ENCODE peak calls at places on chromosomes 12 and 14, in five cellular contexts. N is K562, B is A549, C is uterus, I is tibial nerve. K is an unnamed sample.

GRCh38 chr12:62720661-62721330 is 214.2 kb downstream of the PPM1H start:
- DNase-seq in N (no peak), B (no peak), C (no peak), I (peak), K (no peak)

GRCh38 chr12:43655586-43655985 is 103.0 kb downstream of the PUS7L start:
- DNase-seq in N (no peak), B (no peak), C (no peak), I (no peak), K (no peak)

GRCh38 chr12:76158518-76159321 is 74.2 kb upstream of the NAP1L1 start:
- DNase-seq in N (peak), B (peak), C (no peak), I (peak), K (peak)

GRCh38 chr12:115230576-115230975 is 546.6 kb upstream of the TBX3 start:
- DNase-seq in N (no peak), B (no peak), C (no peak), I (no peak), K (no peak)

GRCh38 chr14:75299576-75299975 is 20.9 kb downstream of the FOS start:
- DNase-seq in N (no peak), B (no peak), C (no peak), I (no peak), K (no peak)

GRCh38 chr14:56294125-56294524 is 175.9 kb downstream of the PELI2 start:
- DNase-seq in N (no peak), B (no peak), C (no peak), I (no peak), K (no peak)

GRCh38 chr14:71168564-71168963 is 261.3 kb downstream of the PCNX1 start:
- DNase-seq in N (no peak), B (no peak), C (no peak), I (no peak), K (no peak)

GRCh38 chr12:32756476-32757158 is 920 bp upstream of the YARS2 start:
- DNase-seq in N (no peak), B (no peak), C (peak), I (no peak), K (no peak)

GRCh38 chr14:92759300-92759678 is 10.9 kb upstream of the LGMN start:
- DNase-seq in N (peak), B (no peak), C (no peak), I (no peak), K (no peak)

GRCh38 chr12:14430394-14430986 is 65.0 kb downstream of the ATF7IP start:
- DNase-seq in N (no peak), B (no peak), C (no peak), I (no peak), K (no peak)
- H3K4me3 ChIP-seq in N (no peak), B (no peak), C (no peak), I (no peak), K (no peak)

GRCh38 chr14:23910876-23911210 is 42.7 kb upstream of the DHRS4 start:
- DNase-seq in N (no peak), B (no peak), C (no peak), I (no peak), K (no peak)

GRCh38 chr14:23915559-23915958 is 38.0 kb upstream of the DHRS4 start:
- DNase-seq in N (no peak), B (no peak), C (no peak), I (no peak), K (no peak)

GRCh38 chr14:23916038-23916437 is 37.5 kb upstream of the DHRS4 start:
- DNase-seq in N (no peak), B (no peak), C (no peak), I (peak), K (no peak)

GRCh38 chr14:23910081-23910875 is 43.3 kb upstream of the DHRS4 start:
- DNase-seq in N (peak), B (peak), C (no peak), I (peak), K (no peak)
- TF ChIP-seq CTCF in N (peak), B (peak), C (peak), I (peak), K (peak)

DNA sequence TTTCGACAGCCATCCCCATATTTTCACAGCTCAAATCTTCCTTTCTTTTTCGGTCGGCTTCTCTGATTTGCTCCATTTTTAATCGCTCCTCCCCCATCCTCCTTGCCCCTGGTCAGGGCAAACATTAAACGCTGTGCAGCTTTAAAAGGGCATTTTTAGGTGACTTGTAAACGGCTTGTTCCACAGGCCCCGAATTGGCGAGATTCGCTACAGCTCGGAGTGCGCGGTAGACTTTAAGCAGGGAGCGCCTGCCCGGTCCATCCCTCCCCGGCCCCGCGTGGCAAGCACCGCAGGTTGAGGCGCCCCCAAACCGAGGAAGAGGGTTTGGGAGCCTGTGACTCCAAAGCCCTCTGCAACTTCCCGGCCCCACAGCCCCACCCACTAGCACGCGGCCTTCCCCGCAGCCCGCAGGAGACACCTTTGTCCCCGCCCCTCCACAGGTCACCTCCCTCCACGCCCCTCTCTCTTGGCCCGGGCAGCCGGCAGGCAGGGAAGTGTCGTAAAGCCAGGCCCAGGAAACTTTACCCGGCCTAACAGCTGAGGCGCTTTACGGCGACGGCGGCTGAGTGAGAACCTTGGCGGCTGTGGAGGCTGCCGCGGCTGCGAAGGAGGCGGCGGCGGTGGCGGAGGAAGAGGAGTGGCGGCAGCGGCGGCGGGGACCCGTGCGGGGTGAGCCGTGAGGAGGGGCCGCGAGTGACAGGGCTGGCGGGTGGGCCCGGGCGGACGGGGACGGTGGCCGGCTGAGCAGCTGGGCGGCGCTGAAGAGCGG is at the start of gene NAA30:
- DNase-seq in N (peak), B (peak), C (peak), I (peak), K (peak)
- TF ChIP-seq POLR2A in N (peak), B (peak), C (peak), I (no peak), K (no peak)

DNA sequence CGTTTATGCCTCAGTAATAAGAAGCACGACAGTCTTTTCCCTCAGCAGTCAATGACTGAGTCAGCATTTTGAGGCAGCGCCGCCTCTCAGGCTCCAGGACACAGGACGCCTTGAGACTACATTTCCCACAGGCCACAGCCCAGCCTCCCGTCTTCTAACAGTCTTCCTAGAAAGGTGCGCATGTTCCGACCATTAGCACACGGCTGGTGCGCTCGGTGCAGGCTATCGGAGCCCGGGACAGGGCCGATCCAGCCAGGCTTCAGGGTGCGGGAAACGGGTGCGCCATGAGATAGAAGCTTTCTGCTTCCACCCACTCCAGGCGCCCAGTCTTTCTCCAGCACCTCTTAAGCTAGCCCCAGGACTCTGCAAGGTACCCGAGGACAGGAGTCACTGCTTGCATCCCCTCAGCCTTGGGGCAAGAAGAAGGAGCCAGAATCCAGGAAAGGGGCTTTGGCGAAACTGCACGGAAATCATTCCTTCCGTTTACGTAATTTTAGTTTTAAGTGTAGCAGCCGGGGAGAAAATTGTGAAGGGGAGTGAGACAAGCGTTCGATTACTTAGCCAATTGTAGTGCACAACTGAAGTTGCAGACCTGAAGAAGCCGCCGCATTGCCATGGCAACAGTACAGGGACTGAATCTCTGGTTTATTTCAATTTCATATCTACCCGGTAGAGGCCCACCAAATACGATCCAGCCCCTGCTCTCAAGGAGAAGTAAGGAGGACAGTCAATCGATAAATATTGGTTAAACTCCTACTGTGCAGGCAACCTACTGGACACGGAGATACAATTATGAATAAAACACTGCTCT is 53.9 kb downstream of the ZNF641 start:
- DNase-seq in N (peak), B (no peak), C (peak), I (peak), K (peak)
- H3K4me3 ChIP-seq in N (peak), B (peak), C (peak), I (peak), K (peak)

GRCh38 chr12:127292736-127293135 is 974.2 kb upstream of the TMEM132C start:
- DNase-seq in N (no peak), B (no peak), C (no peak), I (no peak), K (no peak)
- TF ChIP-seq CTCF in N (no peak), B (no peak), C (no peak), I (no peak), K (no peak)

DNA sequence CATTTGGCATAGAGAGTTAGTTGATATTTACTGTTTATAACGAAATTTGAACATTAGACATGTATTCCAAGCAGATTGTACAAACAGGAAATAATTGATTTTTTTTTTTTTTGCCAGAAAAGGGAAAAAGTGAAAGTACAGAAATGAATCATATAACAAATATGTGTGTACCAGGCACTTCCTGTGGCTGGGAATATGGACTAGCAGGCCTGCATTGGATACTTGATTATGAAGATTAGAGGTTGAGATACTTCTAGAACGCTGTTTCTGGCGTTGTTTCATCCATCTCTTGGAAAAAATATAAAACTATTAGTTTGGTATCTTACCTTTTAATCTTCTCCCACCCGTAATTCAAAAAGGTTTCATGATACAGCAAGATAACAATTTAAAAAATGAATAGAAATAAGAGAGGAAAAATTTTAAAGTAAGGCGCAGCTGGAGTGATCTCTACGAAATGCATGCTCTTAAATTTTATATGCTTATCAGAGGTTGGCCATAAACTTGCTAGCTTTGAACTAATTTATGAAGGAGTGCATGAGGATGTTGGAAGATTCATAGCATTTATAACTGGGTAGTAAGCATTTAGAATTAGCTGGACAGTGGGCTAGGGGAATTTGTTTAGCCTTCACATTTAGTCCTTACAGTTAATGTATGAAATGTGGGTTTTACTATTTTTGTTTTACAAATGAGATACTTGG is 90.8 kb downstream of the AEBP2 start:
- DNase-seq in N (no peak), B (no peak), C (no peak), I (no peak), K (no peak)
- TF ChIP-seq POLR2A in N (no peak), B (no peak), C (no peak), I (no peak), K (no peak)

GRCh38 chr12:55842681-55843429 is at the start of gene MMP19:
- DNase-seq in N (peak), B (no peak), C (peak), I (peak), K (no peak)
- H3K4me3 ChIP-seq in N (peak), B (no peak), C (peak), I (no peak), K (peak)

GRCh38 chr12:102939670-102940222 is 17.7 kb upstream of the ASCL1 start:
- DNase-seq in N (no peak), B (no peak), C (no peak), I (no peak), K (no peak)
- TF ChIP-seq CTCF in N (peak), B (no peak), C (no peak), I (no peak), K (no peak)

DNA sequence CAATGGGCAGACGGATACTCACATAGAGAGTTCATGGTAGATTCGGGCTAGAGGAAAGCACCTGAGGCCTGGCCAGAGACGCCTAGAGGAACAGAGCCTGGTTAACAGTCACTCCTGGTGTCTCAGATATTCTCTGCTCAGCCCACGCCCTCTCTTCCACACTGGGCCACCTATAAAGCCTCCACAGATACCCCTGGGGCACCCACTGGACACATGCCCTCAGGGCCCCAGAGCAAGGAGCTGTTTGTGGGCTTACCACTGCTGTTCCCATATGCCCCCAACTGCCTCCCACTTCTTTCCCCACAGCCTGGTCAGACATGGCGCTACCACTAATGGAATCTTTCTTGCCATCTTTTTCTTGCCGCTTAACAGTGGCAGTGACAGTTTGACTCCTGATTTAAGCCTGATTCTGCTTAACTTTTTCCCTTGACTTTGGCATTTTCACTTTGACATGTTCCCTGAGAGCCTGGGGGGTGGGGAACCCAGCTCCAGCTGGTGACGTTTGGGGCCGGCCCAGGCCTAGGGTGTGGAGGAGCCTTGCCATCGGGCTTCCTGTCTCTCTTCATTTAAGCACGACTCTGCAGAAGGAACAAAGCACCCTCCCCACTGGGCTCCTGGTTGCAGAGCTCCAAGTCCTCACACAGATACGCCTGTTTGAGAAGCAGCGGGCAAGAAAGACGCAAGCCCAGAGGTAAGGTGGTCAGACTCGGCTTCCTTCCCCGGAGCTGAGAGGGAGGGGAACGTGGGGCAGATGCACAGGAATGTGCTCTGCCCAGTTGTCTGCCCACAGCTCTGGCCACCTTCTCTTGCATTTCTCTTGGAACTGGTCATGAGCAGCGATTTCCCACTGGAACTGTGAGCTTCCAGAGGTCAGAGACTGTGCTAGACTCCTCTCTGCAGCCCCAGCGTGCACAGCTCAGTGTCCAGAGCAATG is at the start of gene CD4:
- DNase-seq in N (no peak), B (no peak), C (no peak), I (no peak), K (peak)
- TF ChIP-seq POLR2A in N (no peak), B (no peak), C (no peak), I (no peak), K (no peak)

K was measured in lower leg skin.